ENCODE peak calls at places on chromosomes 3 and 15, in four cellular contexts. N is H1, H is cardiac muscle cell, D is tibial artery. I is an unnamed sample.

GRCh38 chr3:108218811-108219210 is 3.4 kb downstream of the IFT57 start:
- DNase-seq in N (no peak), H (peak), D (no peak), I (no peak)

GRCh38 chr3:64766463-64766862 is 78.7 kb upstream of the ADAMTS9 start:
- DNase-seq in N (no peak), H (peak), D (no peak), I (no peak)

GRCh38 chr3:171225698-171226097 is 199.2 kb upstream of the SLC2A2 start:
- DNase-seq in N (no peak), H (peak), D (no peak), I (no peak)

GRCh38 chr3:31114929-31115283 is 220.4 kb upstream of the GADL1 start:
- DNase-seq in N (no peak), H (no peak), D (no peak), I (no peak)

GRCh38 chr3:156711113-156711512 is 36.7 kb downstream of the TIPARP start:
- DNase-seq in N (no peak), H (no peak), D (no peak), I (no peak)

GRCh38 chr3:15305366-15305844 is 27.0 kb downstream of the SH3BP5 start:
- DNase-seq in N (no peak), H (peak), D (no peak), I (no peak)

GRCh38 chr3:182597621-182598041 is 195.7 kb upstream of the ATP11B start:
- DNase-seq in N (no peak), H (no peak), D (no peak), I (no peak)

GRCh38 chr15:35697549-35698299 is 151.8 kb upstream of the DPH6 start:
- DNase-seq in N (no peak), H (peak), D (no peak), I (no peak)

GRCh38 chr3:73625124-73625665 is 454 bp upstream of the PDZRN3 start:
- DNase-seq in N (peak), H (peak), D (no peak), I (peak)

GRCh38 chr15:82715003-82715402 is 5.3 kb upstream of the AP3B2 start:
- DNase-seq in N (no peak), H (no peak), D (no peak), I (no peak)

GRCh38 chr3:9452417-9452816 is 55.0 kb downstream of the SETD5 start:
- DNase-seq in N (no peak), H (peak), D (no peak), I (no peak)

GRCh38 chr3:59654120-59654952 is 604.5 kb upstream of the CFAP20DC start:
- DNase-seq in N (no peak), H (peak), D (peak), I (no peak)

GRCh38 chr3:41690766-41691563 is 270.9 kb downstream of the ULK4 start:
- DNase-seq in N (no peak), H (peak), D (no peak), I (no peak)

GRCh38 chr3:161268601-161269000 is 47.5 kb downstream of the NMD3 start:
- DNase-seq in N (no peak), H (no peak), D (no peak), I (no peak)

GRCh38 chr3:16884748-16885587 is at the start of gene PLCL2:
- DNase-seq in N (peak), H (peak), D (peak), I (no peak)

GRCh38 chr15:63044077-63044644 is 1.6 kb downstream of the TPM1 start:
- DNase-seq in N (no peak), H (no peak), D (no peak), I (no peak)

GRCh38 chr3:33440328-33440577 is at the start of gene UBP1:
- DNase-seq in N (no peak), H (no peak), D (no peak), I (no peak)

GRCh38 chr3:49799761-49800160 is at the start of gene CDHR4:
- DNase-seq in N (no peak), H (peak), D (peak), I (no peak)

GRCh38 chr3:185215873-185216586 is 37.8 kb downstream of the EHHADH start:
- DNase-seq in N (no peak), H (peak), D (no peak), I (no peak)

DNA sequence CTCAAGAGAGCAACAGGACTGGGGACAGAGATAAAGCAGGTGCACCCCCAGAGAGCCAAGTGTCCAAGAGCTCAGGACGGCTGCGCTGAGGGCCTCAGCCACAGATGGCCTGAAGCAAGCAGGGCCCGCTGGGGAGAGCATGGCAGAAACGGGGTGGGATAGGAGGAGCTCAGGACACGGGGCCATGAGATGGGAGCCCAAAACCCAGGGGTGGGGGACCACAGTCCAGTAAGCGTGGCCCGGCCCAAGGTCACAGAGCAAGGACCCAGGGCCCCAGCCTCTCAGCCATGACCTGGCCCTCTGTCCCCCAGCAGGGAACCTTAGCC is 9.5 kb downstream of the DUSP7 start:
- DNase-seq in N (no peak), H (no peak), D (no peak), I (no peak)
- H3K27ac ChIP-seq in N (no peak), H (no peak), D (peak), I (no peak)

GRCh38 chr3:4983739-4984510 is 4.7 kb downstream of the BHLHE40 start:
- DNase-seq in N (no peak), H (peak), D (peak), I (no peak)
- H3K27ac ChIP-seq in N (no peak), H (no peak), D (peak), I (no peak)

GRCh38 chr15:68634531-68634930 is 55.7 kb downstream of the CORO2B start:
- DNase-seq in N (no peak), H (no peak), D (no peak), I (no peak)

GRCh38 chr15:68633181-68634121 is 54.7 kb downstream of the CORO2B start:
- DNase-seq in N (no peak), H (no peak), D (no peak), I (no peak)

GRCh38 chr15:68634122-68634482 is 55.3 kb downstream of the CORO2B start:
- DNase-seq in N (no peak), H (no peak), D (no peak), I (no peak)

GRCh38 chr15:68636256-68636655 is 57.5 kb downstream of the CORO2B start:
- DNase-seq in N (no peak), H (no peak), D (no peak), I (no peak)

GRCh38 chr15:68635142-68635541 is 56.3 kb downstream of the CORO2B start:
- DNase-seq in N (no peak), H (no peak), D (no peak), I (no peak)
- H3K27ac ChIP-seq in N (no peak), H (no peak), D (peak), I (no peak)

GRCh38 chr3:149575213-149575961 is 82.4 kb downstream of the WWTR1 start:
- DNase-seq in N (no peak), H (peak), D (peak), I (no peak)

GRCh38 chr3:149576071-149576564 is 81.7 kb downstream of the WWTR1 start:
- DNase-seq in N (no peak), H (peak), D (no peak), I (no peak)

GRCh38 chr3:149577801-149578200 is 80.0 kb downstream of the WWTR1 start:
- DNase-seq in N (no peak), H (no peak), D (no peak), I (no peak)

GRCh38 chr3:149571381-149571780 is 86.4 kb downstream of the WWTR1 start:
- DNase-seq in N (no peak), H (no peak), D (no peak), I (no peak)

GRCh38 chr3:149572796-149573414 is 84.9 kb downstream of the WWTR1 start:
- DNase-seq in N (no peak), H (peak), D (peak), I (no peak)
- H3K27ac ChIP-seq in N (no peak), H (no peak), D (peak), I (no peak)

DNA sequence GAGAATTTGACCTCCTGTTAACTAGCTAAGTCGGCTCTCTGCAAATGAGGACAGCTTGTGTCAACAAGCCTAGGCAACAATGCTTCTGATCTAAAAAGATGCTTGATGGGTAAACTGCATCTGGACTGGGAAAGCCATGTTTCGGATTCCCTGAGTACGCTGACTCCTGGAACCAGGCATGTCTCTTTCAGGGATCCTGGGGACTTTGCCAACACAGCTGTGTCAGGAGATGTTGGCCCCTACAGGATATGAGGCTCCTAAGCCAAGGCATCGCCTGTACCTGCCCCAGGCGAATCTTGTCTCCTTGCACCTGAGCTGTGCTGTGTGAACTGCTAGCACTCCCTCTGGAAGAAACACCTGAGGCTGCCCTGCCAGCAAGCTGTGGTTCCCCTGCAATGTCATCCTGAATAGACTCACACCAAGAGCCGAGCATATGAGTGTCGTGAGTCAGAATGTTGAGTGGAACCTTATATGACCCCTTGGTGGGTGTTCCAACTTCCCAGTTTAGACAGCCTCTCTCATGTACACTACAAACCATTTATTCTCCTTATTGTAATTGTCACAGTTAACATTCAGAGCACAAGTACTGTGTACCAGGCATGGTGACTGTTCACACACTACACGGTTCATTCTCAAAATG is 17.0 kb downstream of the EOGT start:
- DNase-seq in N (no peak), H (no peak), D (no peak), I (no peak)
- H3K27ac ChIP-seq in N (no peak), H (peak), D (no peak), I (no peak)